ENCODE peak calls at places on chromosome X, in nine cellular contexts. One of them, this sample, is unnamed.

GRCh38 chrX:153578200-153578835 is 20.6 kb downstream of the CCNQ start:
- DNase-seq in fibroblast of the aortic adventitia: no peak
- DNase-seq in GM06990: no peak
- DNase-seq in Calu3: no peak
- DNase-seq in transverse colon: no peak
- DNase-seq in CD8-positive, alpha-beta T cell: no peak
- DNase-seq in left lung: no peak
- DNase-seq in CD4-positive, alpha-beta T cell: no peak
- DNase-seq in WERI-Rb-1: no peak
- DNase-seq in this sample: no peak

GRCh38 chrX:134460005-134460860 is at the start of gene HPRT1:
- DNase-seq in CD8-positive, alpha-beta T cell: peak
- DNase-seq in CD4-positive, alpha-beta T cell: peak
- DNase-seq in transverse colon: peak
- DNase-seq in left lung: peak
- DNase-seq in Calu3: peak
- DNase-seq in GM06990: peak
- DNase-seq in WERI-Rb-1: peak
- DNase-seq in fibroblast of the aortic adventitia: peak
- DNase-seq in this sample: peak

GRCh38 chrX:150074175-150074574 is 135.9 kb upstream of the EOLA2 start:
- DNase-seq in GM06990: no peak
- DNase-seq in Calu3: no peak
- DNase-seq in transverse colon: no peak
- DNase-seq in CD8-positive, alpha-beta T cell: no peak
- DNase-seq in CD4-positive, alpha-beta T cell: no peak
- DNase-seq in WERI-Rb-1: no peak
- DNase-seq in fibroblast of the aortic adventitia: peak
- DNase-seq in left lung: no peak
- DNase-seq in this sample: no peak

GRCh38 chrX:19017271-19017670 is 33.4 kb upstream of the PHKA2 start:
- DNase-seq in fibroblast of the aortic adventitia: peak
- DNase-seq in WERI-Rb-1: peak
- DNase-seq in Calu3: peak
- DNase-seq in left lung: no peak
- DNase-seq in transverse colon: no peak
- DNase-seq in GM06990: no peak
- DNase-seq in CD8-positive, alpha-beta T cell: no peak
- DNase-seq in CD4-positive, alpha-beta T cell: no peak
- DNase-seq in this sample: no peak

GRCh38 chrX:153565996-153566580 is 32.9 kb downstream of the CCNQ start:
- DNase-seq in WERI-Rb-1: no peak
- DNase-seq in CD8-positive, alpha-beta T cell: no peak
- DNase-seq in CD4-positive, alpha-beta T cell: no peak
- DNase-seq in transverse colon: no peak
- DNase-seq in Calu3: no peak
- DNase-seq in left lung: no peak
- DNase-seq in fibroblast of the aortic adventitia: no peak
- DNase-seq in GM06990: no peak
- DNase-seq in this sample: no peak

GRCh38 chrX:15404712-15405111 is 20.5 kb upstream of the VEGFD start:
- DNase-seq in CD8-positive, alpha-beta T cell: no peak
- DNase-seq in left lung: no peak
- DNase-seq in WERI-Rb-1: no peak
- DNase-seq in Calu3: no peak
- DNase-seq in GM06990: no peak
- DNase-seq in fibroblast of the aortic adventitia: peak
- DNase-seq in CD4-positive, alpha-beta T cell: no peak
- DNase-seq in transverse colon: peak
- DNase-seq in this sample: no peak

GRCh38 chrX:150049647-150050046 is 111.4 kb upstream of the EOLA2 start:
- DNase-seq in left lung: no peak
- DNase-seq in CD4-positive, alpha-beta T cell: no peak
- DNase-seq in WERI-Rb-1: no peak
- DNase-seq in CD8-positive, alpha-beta T cell: no peak
- DNase-seq in GM06990: no peak
- DNase-seq in transverse colon: no peak
- DNase-seq in Calu3: no peak
- DNase-seq in fibroblast of the aortic adventitia: no peak
- DNase-seq in this sample: no peak

GRCh38 chrX:14027511-14028019 is 2.1 kb downstream of the GEMIN8 start:
- DNase-seq in fibroblast of the aortic adventitia: peak
- DNase-seq in transverse colon: no peak
- DNase-seq in CD4-positive, alpha-beta T cell: no peak
- DNase-seq in WERI-Rb-1: no peak
- DNase-seq in left lung: no peak
- DNase-seq in CD8-positive, alpha-beta T cell: no peak
- DNase-seq in Calu3: peak
- DNase-seq in GM06990: peak
- DNase-seq in this sample: no peak

GRCh38 chrX:48540015-48540350 is 469 bp downstream of the TBC1D25 start:
- DNase-seq in CD4-positive, alpha-beta T cell: peak
- DNase-seq in left lung: peak
- DNase-seq in transverse colon: peak
- DNase-seq in WERI-Rb-1: no peak
- DNase-seq in fibroblast of the aortic adventitia: peak
- DNase-seq in CD8-positive, alpha-beta T cell: peak
- DNase-seq in Calu3: peak
- DNase-seq in GM06990: no peak
- DNase-seq in this sample: no peak

GRCh38 chrX:112746812-112747630 is 67.3 kb upstream of the LHFPL1 start:
- DNase-seq in fibroblast of the aortic adventitia: peak
- DNase-seq in transverse colon: no peak
- DNase-seq in left lung: no peak
- DNase-seq in CD4-positive, alpha-beta T cell: no peak
- DNase-seq in Calu3: no peak
- DNase-seq in CD8-positive, alpha-beta T cell: no peak
- DNase-seq in GM06990: no peak
- DNase-seq in WERI-Rb-1: no peak
- DNase-seq in this sample: no peak

GRCh38 chrX:46574941-46575381 is 1.4 kb downstream of the CHST7 start:
- DNase-seq in CD8-positive, alpha-beta T cell: peak
- DNase-seq in fibroblast of the aortic adventitia: no peak
- DNase-seq in left lung: peak
- DNase-seq in Calu3: peak
- DNase-seq in GM06990: peak
- DNase-seq in WERI-Rb-1: peak
- DNase-seq in transverse colon: no peak
- DNase-seq in CD4-positive, alpha-beta T cell: peak
- DNase-seq in this sample: no peak

GRCh38 chrX:41475166-41475565 is 28.0 kb downstream of the NYX start:
- DNase-seq in WERI-Rb-1: no peak
- DNase-seq in transverse colon: no peak
- DNase-seq in fibroblast of the aortic adventitia: no peak
- DNase-seq in CD8-positive, alpha-beta T cell: no peak
- DNase-seq in Calu3: no peak
- DNase-seq in CD4-positive, alpha-beta T cell: no peak
- DNase-seq in left lung: no peak
- DNase-seq in GM06990: no peak
- DNase-seq in this sample: no peak

GRCh38 chrX:103537871-103538387 is 18.6 kb upstream of the RAB40A start:
- DNase-seq in GM06990: no peak
- DNase-seq in left lung: no peak
- DNase-seq in transverse colon: no peak
- DNase-seq in Calu3: no peak
- DNase-seq in CD4-positive, alpha-beta T cell: no peak
- DNase-seq in fibroblast of the aortic adventitia: no peak
- DNase-seq in WERI-Rb-1: no peak
- DNase-seq in CD8-positive, alpha-beta T cell: no peak
- DNase-seq in this sample: no peak

DNA sequence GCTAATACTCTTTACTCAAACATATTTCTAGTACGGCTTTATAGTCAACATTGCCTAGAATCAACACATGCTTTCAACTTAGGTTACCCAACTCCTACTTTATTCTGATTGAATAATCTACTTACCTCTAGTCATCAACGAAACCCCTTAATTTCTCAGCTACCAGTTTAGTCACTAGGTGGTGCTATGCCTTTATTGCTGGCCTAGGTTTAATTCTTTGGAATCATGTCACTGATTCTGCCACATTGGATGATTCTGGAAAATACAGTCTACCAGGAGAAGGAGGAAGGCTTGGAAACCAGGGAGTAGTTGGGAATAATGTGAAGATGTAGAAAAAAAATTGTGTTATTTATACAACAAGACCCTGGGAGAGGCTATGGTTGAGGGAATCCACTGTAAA is 167.7 kb downstream of the DCAF12L2 start:
- DNase-seq in transverse colon: no peak
- DNase-seq in GM06990: no peak
- DNase-seq in CD4-positive, alpha-beta T cell: no peak
- DNase-seq in Calu3: no peak
- DNase-seq in WERI-Rb-1: no peak
- DNase-seq in CD8-positive, alpha-beta T cell: no peak
- DNase-seq in fibroblast of the aortic adventitia: no peak
- DNase-seq in left lung: no peak
- DNase-seq in this sample: no peak
- TF ChIP-seq CTCF in transverse colon: no peak
- TF ChIP-seq CTCF in GM06990: peak
- TF ChIP-seq CTCF in CD4-positive, alpha-beta T cell: no peak
- TF ChIP-seq CTCF in Calu3: no peak
- TF ChIP-seq CTCF in WERI-Rb-1: peak
- TF ChIP-seq CTCF in CD8-positive, alpha-beta T cell: no peak
- TF ChIP-seq CTCF in fibroblast of the aortic adventitia: no peak
- TF ChIP-seq CTCF in left lung: no peak
- TF ChIP-seq CTCF in this sample: peak

GRCh38 chrX:21354725-21355124 is 19.5 kb upstream of the CNKSR2 start:
- DNase-seq in GM06990: no peak
- DNase-seq in CD8-positive, alpha-beta T cell: no peak
- DNase-seq in left lung: no peak
- DNase-seq in Calu3: no peak
- DNase-seq in CD4-positive, alpha-beta T cell: no peak
- DNase-seq in transverse colon: no peak
- DNase-seq in WERI-Rb-1: peak
- DNase-seq in fibroblast of the aortic adventitia: no peak
- DNase-seq in this sample: no peak
- TF ChIP-seq CTCF in GM06990: peak
- TF ChIP-seq CTCF in CD8-positive, alpha-beta T cell: no peak
- TF ChIP-seq CTCF in left lung: no peak
- TF ChIP-seq CTCF in Calu3: no peak
- TF ChIP-seq CTCF in CD4-positive, alpha-beta T cell: no peak
- TF ChIP-seq CTCF in transverse colon: no peak
- TF ChIP-seq CTCF in WERI-Rb-1: peak
- TF ChIP-seq CTCF in fibroblast of the aortic adventitia: no peak
- TF ChIP-seq CTCF in this sample: no peak

GRCh38 chrX:54481751-54482150 is 14.3 kb downstream of the FGD1 start:
- DNase-seq in transverse colon: no peak
- DNase-seq in CD4-positive, alpha-beta T cell: no peak
- DNase-seq in WERI-Rb-1: peak
- DNase-seq in fibroblast of the aortic adventitia: no peak
- DNase-seq in CD8-positive, alpha-beta T cell: no peak
- DNase-seq in GM06990: no peak
- DNase-seq in Calu3: no peak
- DNase-seq in left lung: no peak
- DNase-seq in this sample: no peak
- TF ChIP-seq CTCF in transverse colon: no peak
- TF ChIP-seq CTCF in CD4-positive, alpha-beta T cell: no peak
- TF ChIP-seq CTCF in WERI-Rb-1: no peak
- TF ChIP-seq CTCF in fibroblast of the aortic adventitia: peak
- TF ChIP-seq CTCF in CD8-positive, alpha-beta T cell: no peak
- TF ChIP-seq CTCF in GM06990: no peak
- TF ChIP-seq CTCF in Calu3: no peak
- TF ChIP-seq CTCF in left lung: no peak
- TF ChIP-seq CTCF in this sample: peak

GRCh38 chrX:74536142-74537010 is 78.0 kb downstream of the RLIM start:
- DNase-seq in CD4-positive, alpha-beta T cell: no peak
- DNase-seq in CD8-positive, alpha-beta T cell: no peak
- DNase-seq in Calu3: peak
- DNase-seq in left lung: peak
- DNase-seq in GM06990: peak
- DNase-seq in transverse colon: peak
- DNase-seq in WERI-Rb-1: peak
- DNase-seq in fibroblast of the aortic adventitia: peak
- DNase-seq in this sample: peak

GRCh38 chrX:74535633-74536141 is 78.7 kb downstream of the RLIM start:
- DNase-seq in left lung: peak
- DNase-seq in GM06990: peak
- DNase-seq in fibroblast of the aortic adventitia: peak
- DNase-seq in Calu3: peak
- DNase-seq in CD8-positive, alpha-beta T cell: no peak
- DNase-seq in WERI-Rb-1: peak
- DNase-seq in CD4-positive, alpha-beta T cell: no peak
- DNase-seq in transverse colon: peak
- DNase-seq in this sample: no peak

GRCh38 chrX:74534569-74535038 is 79.8 kb downstream of the RLIM start:
- DNase-seq in fibroblast of the aortic adventitia: peak
- DNase-seq in transverse colon: no peak
- DNase-seq in GM06990: peak
- DNase-seq in WERI-Rb-1: no peak
- DNase-seq in CD4-positive, alpha-beta T cell: no peak
- DNase-seq in Calu3: no peak
- DNase-seq in left lung: no peak
- DNase-seq in CD8-positive, alpha-beta T cell: no peak
- DNase-seq in this sample: no peak

GRCh38 chrX:74537011-74537390 is 77.4 kb downstream of the RLIM start:
- DNase-seq in CD8-positive, alpha-beta T cell: no peak
- DNase-seq in WERI-Rb-1: peak
- DNase-seq in Calu3: no peak
- DNase-seq in CD4-positive, alpha-beta T cell: no peak
- DNase-seq in left lung: no peak
- DNase-seq in GM06990: no peak
- DNase-seq in fibroblast of the aortic adventitia: peak
- DNase-seq in transverse colon: no peak
- DNase-seq in this sample: no peak

DNA sequence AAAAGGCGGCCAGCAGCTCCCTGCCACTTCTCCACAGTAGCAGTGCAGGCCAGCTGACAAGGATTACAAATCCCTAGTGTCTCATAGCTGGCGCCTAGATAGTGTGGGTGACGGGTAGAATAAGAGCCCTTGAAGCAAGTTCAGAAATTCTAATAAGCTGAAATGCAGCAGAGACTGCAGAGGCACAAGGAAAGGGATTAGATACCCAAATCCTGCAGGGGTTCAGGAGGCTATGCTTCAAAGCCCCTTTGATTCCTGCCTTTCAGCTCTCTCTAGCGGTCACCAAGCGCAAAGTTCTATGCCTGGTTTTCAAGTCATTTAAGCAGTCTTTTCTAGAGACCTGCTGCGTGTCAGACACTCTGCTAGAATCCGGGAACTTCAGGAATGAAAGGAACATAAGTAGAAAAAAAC is 79.2 kb downstream of the RLIM start:
- DNase-seq in WERI-Rb-1: peak
- DNase-seq in fibroblast of the aortic adventitia: peak
- DNase-seq in Calu3: no peak
- DNase-seq in CD4-positive, alpha-beta T cell: no peak
- DNase-seq in GM06990: no peak
- DNase-seq in transverse colon: peak
- DNase-seq in left lung: no peak
- DNase-seq in CD8-positive, alpha-beta T cell: no peak
- DNase-seq in this sample: no peak
- TF ChIP-seq CTCF in WERI-Rb-1: peak
- TF ChIP-seq CTCF in fibroblast of the aortic adventitia: peak
- TF ChIP-seq CTCF in Calu3: no peak
- TF ChIP-seq CTCF in CD4-positive, alpha-beta T cell: no peak
- TF ChIP-seq CTCF in GM06990: peak
- TF ChIP-seq CTCF in transverse colon: no peak
- TF ChIP-seq CTCF in left lung: no peak
- TF ChIP-seq CTCF in CD8-positive, alpha-beta T cell: no peak
- TF ChIP-seq CTCF in this sample: peak

DNA sequence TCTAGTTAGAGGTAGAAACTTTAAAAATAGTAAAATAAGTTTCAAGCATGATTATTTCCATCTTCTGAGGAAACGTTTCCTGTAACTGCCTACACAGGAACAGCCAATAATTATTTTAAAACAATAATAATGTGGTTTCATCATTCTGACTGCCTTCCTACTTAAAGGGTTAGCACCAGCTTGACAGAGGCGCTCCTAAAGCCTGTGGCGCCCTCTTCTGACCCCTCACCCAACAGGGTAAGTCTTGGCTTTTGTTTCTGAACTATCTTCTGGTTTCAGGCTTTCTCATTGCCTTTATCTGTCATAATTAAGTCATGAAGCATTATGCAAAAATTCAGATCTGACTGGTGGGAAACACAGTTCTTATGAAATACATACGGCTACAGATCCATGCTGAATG is 96.7 kb downstream of the ITM2A start:
- DNase-seq in GM06990: peak
- DNase-seq in Calu3: peak
- DNase-seq in WERI-Rb-1: no peak
- DNase-seq in CD4-positive, alpha-beta T cell: peak
- DNase-seq in transverse colon: peak
- DNase-seq in fibroblast of the aortic adventitia: no peak
- DNase-seq in left lung: no peak
- DNase-seq in CD8-positive, alpha-beta T cell: peak
- DNase-seq in this sample: no peak
- TF ChIP-seq CTCF in GM06990: peak
- TF ChIP-seq CTCF in Calu3: no peak
- TF ChIP-seq CTCF in WERI-Rb-1: peak
- TF ChIP-seq CTCF in CD4-positive, alpha-beta T cell: peak
- TF ChIP-seq CTCF in transverse colon: peak
- TF ChIP-seq CTCF in fibroblast of the aortic adventitia: no peak
- TF ChIP-seq CTCF in left lung: no peak
- TF ChIP-seq CTCF in CD8-positive, alpha-beta T cell: peak
- TF ChIP-seq CTCF in this sample: peak

This sample was measured in type B pancreatic cell.